ENCODE peak calls at places on chromosome 17, in four cellular contexts. E, Y, S and K are unnamed samples.
A peak's percentile ranks its signal among the peaks of the same experiment; 100 is the strongest.

GRCh38 chr17:42775534-42776098 is 2.4 kb downstream of the VPS25 start:
- DNase-seq in S (no peak), Y (no peak), E (peak; percentile 24), K (no peak)

GRCh38 chr17:8698142-8699050 is 46.2 kb downstream of the CCDC42 start:
- DNase-seq in E (peak; percentile 27), Y (peak; percentile 45), S (no peak), K (no peak)

GRCh38 chr17:13813347-13814240 is 211.9 kb upstream of the HS3ST3A1 start:
- DNase-seq in S (no peak), Y (no peak), E (no peak), K (no peak)

GRCh38 chr17:20092292-20092867 is 83.2 kb downstream of the SPECC1 start:
- DNase-seq in S (no peak), Y (no peak), E (no peak), K (no peak)

GRCh38 chr17:28380572-28380907 is 9.0 kb downstream of the SARM1 start:
- DNase-seq in E (no peak), Y (no peak), S (no peak), K (no peak)

GRCh38 chr17:66493283-66494019 is 191.0 kb downstream of the PRKCA start:
- DNase-seq in S (no peak), E (peak; percentile 63), Y (no peak), K (no peak)

GRCh38 chr17:41496803-41497484 is 7.2 kb upstream of the KRT36 start:
- DNase-seq in Y (no peak), S (peak; percentile 90), E (peak; percentile 85), K (no peak)

GRCh38 chr17:60391419-60392041 is 403 bp downstream of the USP32 start:
- DNase-seq in S (no peak), Y (no peak), E (peak; percentile 16), K (peak; percentile 89)

GRCh38 chr17:27381007-27381501 is 75.2 kb upstream of the KSR1 start:
- DNase-seq in E (no peak), S (peak; percentile 86), Y (peak; percentile 42), K (peak; percentile 89)

GRCh38 chr17:33668516-33668915 is 375.4 kb upstream of the ASIC2 start:
- DNase-seq in Y (no peak), E (no peak), S (no peak), K (no peak)

GRCh38 chr17:48723555-48724239 is 712 bp downstream of the PRAC2 start:
- DNase-seq in Y (no peak), S (no peak), E (no peak), K (no peak)

GRCh38 chr17:7070712-7071111 is 9.3 kb downstream of the CLEC10A start:
- DNase-seq in Y (no peak), S (no peak), E (no peak), K (peak; percentile 52)

GRCh38 chr17:10754109-10754508 is 24.3 kb upstream of the TMEM220 start:
- DNase-seq in S (no peak), E (no peak), Y (no peak), K (no peak)

GRCh38 chr17:5027299-5027698 is 7.9 kb downstream of the SLC52A1 start:
- DNase-seq in E (no peak), S (no peak), Y (no peak), K (no peak)

GRCh38 chr17:79825580-79825921 is 13.7 kb downstream of the CBX4 start:
- DNase-seq in E (no peak), Y (no peak), S (no peak), K (no peak)

GRCh38 chr17:37079735-37080134 is 131.0 kb downstream of the AATF start:
- DNase-seq in Y (no peak), E (peak; percentile 10), S (no peak), K (no peak)

DNA sequence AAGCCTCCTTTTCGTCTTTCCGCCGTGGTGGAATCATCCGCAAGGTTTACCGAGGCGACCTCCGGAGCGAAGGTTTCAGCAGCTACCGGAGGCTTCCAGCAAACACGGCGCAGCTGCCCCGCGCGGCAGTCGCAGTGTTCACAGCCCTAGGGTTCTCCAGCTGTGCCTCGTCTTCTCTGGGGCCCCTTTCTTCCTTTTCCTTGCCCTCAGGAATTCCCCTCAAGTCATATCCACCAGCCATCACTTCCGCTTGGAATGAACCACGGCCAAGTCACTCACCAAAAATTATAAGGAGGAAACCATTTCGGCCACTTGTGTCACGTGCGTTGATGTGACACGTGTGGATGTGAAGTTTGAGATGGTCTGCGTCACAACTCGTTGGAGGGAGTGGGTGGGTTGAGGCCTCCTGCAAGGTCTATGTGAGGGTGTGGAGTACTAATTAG is 636 bp upstream of the ERN1 start:
- DNase-seq in E (peak; percentile 87), Y (no peak), S (peak; percentile 61), K (no peak)
- TF ChIP-seq CTCF in E (no peak), Y (no peak), S (no peak), K (no peak)

GRCh38 chr17:39244600-39245570 is 19.1 kb upstream of the STAC2 start:
- DNase-seq in Y (peak; percentile 96), E (peak; percentile 55), S (peak; percentile 87), K (no peak)

GRCh38 chr17:39240631-39241030 is 14.9 kb upstream of the STAC2 start:
- DNase-seq in S (no peak), E (no peak), Y (no peak), K (no peak)

GRCh38 chr17:39244016-39244599 is 18.4 kb upstream of the STAC2 start:
- DNase-seq in S (no peak), Y (no peak), E (no peak), K (no peak)

GRCh38 chr17:39243155-39243554 is 17.4 kb upstream of the STAC2 start:
- DNase-seq in S (no peak), E (no peak), Y (no peak), K (no peak)

GRCh38 chr17:39246274-39246673 is 20.5 kb upstream of the STAC2 start:
- DNase-seq in S (no peak), E (no peak), Y (no peak), K (no peak)
- TF ChIP-seq CTCF in S (no peak), E (peak; percentile 45), Y (no peak), K (peak; percentile 31)

GRCh38 chr17:56777859-56778258 is 55.9 kb downstream of the C17orf67 start:
- DNase-seq in Y (no peak), S (no peak), E (peak; percentile 80), K (no peak)

GRCh38 chr17:56779306-56779705 is 54.4 kb downstream of the C17orf67 start:
- DNase-seq in S (no peak), Y (no peak), E (peak; percentile 7), K (no peak)

GRCh38 chr17:56778898-56779297 is 54.8 kb downstream of the C17orf67 start:
- DNase-seq in Y (no peak), S (no peak), E (no peak), K (no peak)

GRCh38 chr17:56781944-56782737 is 51.6 kb downstream of the C17orf67 start:
- DNase-seq in Y (no peak), S (no peak), E (no peak), K (no peak)

DNA sequence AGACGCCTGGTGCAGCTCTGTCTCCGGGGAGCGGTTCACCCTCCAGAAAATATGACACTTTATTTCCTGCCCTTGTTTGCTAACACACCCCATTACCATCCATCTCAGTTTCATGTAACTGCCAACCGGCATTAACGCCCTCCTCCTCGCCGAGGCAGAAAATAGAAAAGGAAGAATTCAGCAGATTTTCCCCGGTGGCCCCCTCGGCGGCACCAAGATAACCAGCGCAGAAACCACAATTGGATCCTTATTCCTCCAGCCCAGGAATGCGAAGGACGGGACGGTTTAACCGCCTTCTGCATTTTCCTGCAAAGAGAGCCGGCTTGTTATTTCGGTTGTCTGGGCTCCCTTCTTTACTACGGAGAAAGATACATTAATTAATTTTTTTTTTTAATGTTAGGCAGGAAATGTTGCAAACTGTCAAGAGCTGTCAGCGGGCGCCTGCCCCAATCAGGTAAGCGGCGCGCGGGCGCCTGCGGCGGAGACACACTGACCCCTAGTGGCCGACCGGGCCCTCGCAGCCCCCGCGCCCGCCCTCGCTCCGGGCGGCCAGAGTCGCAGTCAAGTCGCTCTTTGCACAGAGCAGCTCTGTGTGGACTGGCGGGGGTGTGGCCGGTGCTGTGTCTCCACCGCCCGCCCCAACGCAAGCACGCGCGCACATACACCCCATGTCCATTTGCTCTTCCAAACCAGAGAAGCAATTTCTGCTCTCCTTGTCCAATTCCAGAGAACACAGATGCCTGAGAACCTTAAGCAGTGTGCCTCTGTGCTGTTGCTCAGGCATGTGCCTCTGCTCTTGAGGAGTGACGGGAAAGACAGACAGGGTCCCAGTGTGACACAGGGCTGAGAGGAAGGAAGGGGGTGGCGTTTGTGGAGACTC is 53.6 kb downstream of the C17orf67 start:
- DNase-seq in Y (peak; percentile 50), S (peak; percentile 91), E (peak; percentile 67), K (no peak)
- TF ChIP-seq CTCF in Y (no peak), S (peak; percentile 100), E (peak; percentile 100), K (peak; percentile 100)

GRCh38 chr17:83099086-83099540 is 19.7 kb downstream of the METRNL start:
- DNase-seq in S (no peak), E (no peak), Y (no peak), K (no peak)

GRCh38 chr17:83100853-83101391 is 21.5 kb downstream of the METRNL start:
- DNase-seq in E (no peak), Y (no peak), S (no peak), K (no peak)

GRCh38 chr17:83098241-83099085 is 19.1 kb downstream of the METRNL start:
- DNase-seq in Y (no peak), S (no peak), E (no peak), K (no peak)

GRCh38 chr17:83100220-83100852 is 20.9 kb downstream of the METRNL start:
- DNase-seq in Y (no peak), S (no peak), E (peak; percentile 35), K (no peak)

DNA sequence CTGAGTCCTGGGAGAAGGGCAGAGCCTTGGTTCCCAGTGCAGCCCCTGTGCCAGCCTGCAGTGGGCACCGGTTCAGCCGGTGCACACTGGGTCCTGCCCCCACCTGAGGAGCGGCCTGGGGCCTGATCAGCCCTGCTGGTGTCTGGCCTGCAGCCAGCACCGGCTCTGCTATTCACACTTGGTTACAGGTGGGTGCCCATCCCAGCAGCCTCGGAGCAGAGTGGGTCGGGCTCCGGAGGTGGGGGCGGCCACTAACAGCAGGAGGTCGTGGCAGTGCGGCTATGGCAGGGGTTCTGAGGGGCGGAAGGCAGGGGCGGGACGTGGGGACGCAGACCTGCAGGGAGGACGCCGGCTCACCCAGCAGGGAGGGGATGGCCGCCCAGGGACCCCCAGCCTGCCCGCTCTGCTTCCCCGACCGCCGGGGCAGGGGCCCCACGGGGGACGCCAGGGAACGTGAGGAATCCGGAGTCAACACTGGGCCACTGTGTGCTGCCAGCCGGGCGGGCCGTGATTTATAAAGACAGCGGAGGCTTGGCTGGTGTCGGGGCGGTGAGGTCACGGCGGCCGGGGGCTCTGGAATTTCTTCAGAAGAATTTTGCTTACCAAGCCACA is 20.3 kb downstream of the METRNL start:
- DNase-seq in S (no peak), Y (no peak), E (peak; percentile 27), K (no peak)
- TF ChIP-seq CTCF in S (no peak), Y (no peak), E (no peak), K (peak; percentile 26)

GRCh38 chr17:82019905-82020873 is 2.5 kb downstream of the CENPX start:
- DNase-seq in S (peak; percentile 81), E (no peak), Y (no peak), K (no peak)
- TF ChIP-seq CTCF in S (peak; percentile 79), E (peak; percentile 86), Y (no peak), K (peak; percentile 79)

GRCh38 chr17:68351395-68351794 is 60.1 kb downstream of the ARSG start:
- DNase-seq in E (peak; percentile 28), S (no peak), Y (no peak), K (no peak)
- TF ChIP-seq CTCF in E (peak; percentile 56), S (no peak), Y (no peak), K (no peak)

GRCh38 chr17:76248013-76248782 is 7.9 kb upstream of the RNF157 start:
- DNase-seq in Y (no peak), E (no peak), S (no peak), K (peak; percentile 21)
- TF ChIP-seq CTCF in Y (no peak), E (peak; percentile 43), S (no peak), K (peak; percentile 49)